ENCODE peak calls at places on chromosomes 5 and 9, in four cellular contexts. W is AG08396, I is MV-4-11, B is NCI-H1930. X is an unnamed sample.

GRCh38 chr5:28344803-28345433 is 1306.5 kb upstream of the CDH9 start:
- DNase-seq in W (no peak), I (peak), B (no peak), X (no peak)

GRCh38 chr9:28598396-28598795 is 1025.1 kb upstream of the C9orf72 start:
- DNase-seq in W (no peak), I (no peak), B (no peak), X (no peak)

GRCh38 chr5:127791439-127791838 is 88.2 kb downstream of the CCDC192 start:
- DNase-seq in W (no peak), I (no peak), B (no peak), X (no peak)

GRCh38 chr9:4207881-4208615 is 91.8 kb downstream of the GLIS3 start:
- DNase-seq in W (no peak), I (no peak), B (no peak), X (no peak)

GRCh38 chr9:120619751-120620655 is 40.0 kb upstream of the CDK5RAP2 start:
- DNase-seq in W (peak), I (peak), B (peak), X (peak)

GRCh38 chr5:3818612-3819011 is 223.0 kb downstream of the IRX1 start:
- DNase-seq in W (no peak), I (peak), B (no peak), X (no peak)

GRCh38 chr9:131679261-131680020 is 60.4 kb downstream of the RAPGEF1 start:
- DNase-seq in W (no peak), I (no peak), B (no peak), X (no peak)

GRCh38 chr5:15995206-15996052 is 184.2 kb downstream of the MARCHF11 start:
- DNase-seq in W (peak), I (peak), B (peak), X (no peak)

GRCh38 chr5:41071975-41072374 is 833 bp upstream of the MROH2B start:
- DNase-seq in W (peak), I (no peak), B (no peak), X (no peak)

X was measured in central memory CD4-positive, alpha-beta T cell.